ENCODE peak calls at places on chromosome 19, in seven cellular contexts. One of them, this sample, is unnamed.

GRCh38 chr19:49196527-49197240 is 39.1 kb downstream of the TRPM4 start:
- DNase-seq in Daoy: no peak
- DNase-seq in iris pigment epithelial cell: no peak
- DNase-seq in activated CD8-positive, alpha-beta T cell treated with anti-CD3 and anti-CD28 coated beads for 36 hours: no peak
- DNase-seq in activated CD4-positive, alpha-beta T cell treated with anti-CD3 and anti-CD28 coated beads, Interleukin-2, amount 50 U/mL, for 1 hour: no peak
- DNase-seq in D341Med: no peak
- DNase-seq in upper lobe of right lung: no peak
- DNase-seq in this sample: no peak

GRCh38 chr19:56096665-56097064 is 24.4 kb downstream of the ZNF787 start:
- DNase-seq in iris pigment epithelial cell: no peak
- DNase-seq in activated CD4-positive, alpha-beta T cell treated with anti-CD3 and anti-CD28 coated beads, Interleukin-2, amount 50 U/mL, for 1 hour: no peak
- DNase-seq in D341Med: no peak
- DNase-seq in Daoy: no peak
- DNase-seq in upper lobe of right lung: no peak
- DNase-seq in activated CD8-positive, alpha-beta T cell treated with anti-CD3 and anti-CD28 coated beads for 36 hours: no peak
- DNase-seq in this sample: no peak

GRCh38 chr19:13401388-13401787 is 104.9 kb downstream of the CACNA1A start:
- DNase-seq in D341Med: no peak
- DNase-seq in Daoy: peak
- DNase-seq in upper lobe of right lung: no peak
- DNase-seq in activated CD8-positive, alpha-beta T cell treated with anti-CD3 and anti-CD28 coated beads for 36 hours: peak
- DNase-seq in iris pigment epithelial cell: peak
- DNase-seq in activated CD4-positive, alpha-beta T cell treated with anti-CD3 and anti-CD28 coated beads, Interleukin-2, amount 50 U/mL, for 1 hour: no peak
- DNase-seq in this sample: no peak

GRCh38 chr19:2332341-2333026 is 4.0 kb downstream of the SPPL2B start:
- DNase-seq in upper lobe of right lung: no peak
- DNase-seq in activated CD4-positive, alpha-beta T cell treated with anti-CD3 and anti-CD28 coated beads, Interleukin-2, amount 50 U/mL, for 1 hour: peak
- DNase-seq in iris pigment epithelial cell: no peak
- DNase-seq in activated CD8-positive, alpha-beta T cell treated with anti-CD3 and anti-CD28 coated beads for 36 hours: peak
- DNase-seq in Daoy: no peak
- DNase-seq in D341Med: peak
- DNase-seq in this sample: no peak

GRCh38 chr19:51702754-51703654 is 9.9 kb downstream of the SPACA6 start:
- DNase-seq in Daoy: no peak
- DNase-seq in activated CD8-positive, alpha-beta T cell treated with anti-CD3 and anti-CD28 coated beads for 36 hours: no peak
- DNase-seq in activated CD4-positive, alpha-beta T cell treated with anti-CD3 and anti-CD28 coated beads, Interleukin-2, amount 50 U/mL, for 1 hour: no peak
- DNase-seq in iris pigment epithelial cell: no peak
- DNase-seq in D341Med: no peak
- DNase-seq in upper lobe of right lung: peak
- DNase-seq in this sample: no peak

GRCh38 chr19:16330368-16330801 is 5.8 kb downstream of the KLF2 start:
- DNase-seq in upper lobe of right lung: peak
- DNase-seq in D341Med: peak
- DNase-seq in Daoy: peak
- DNase-seq in activated CD8-positive, alpha-beta T cell treated with anti-CD3 and anti-CD28 coated beads for 36 hours: peak
- DNase-seq in activated CD4-positive, alpha-beta T cell treated with anti-CD3 and anti-CD28 coated beads, Interleukin-2, amount 50 U/mL, for 1 hour: peak
- DNase-seq in iris pigment epithelial cell: peak
- DNase-seq in this sample: peak

GRCh38 chr19:29850482-29850881 is 38.7 kb downstream of the CCNE1 start:
- DNase-seq in activated CD8-positive, alpha-beta T cell treated with anti-CD3 and anti-CD28 coated beads for 36 hours: no peak
- DNase-seq in iris pigment epithelial cell: no peak
- DNase-seq in activated CD4-positive, alpha-beta T cell treated with anti-CD3 and anti-CD28 coated beads, Interleukin-2, amount 50 U/mL, for 1 hour: no peak
- DNase-seq in D341Med: no peak
- DNase-seq in upper lobe of right lung: no peak
- DNase-seq in Daoy: no peak
- DNase-seq in this sample: no peak

GRCh38 chr19:13013649-13014048 is 18.4 kb downstream of the NFIX start:
- DNase-seq in activated CD4-positive, alpha-beta T cell treated with anti-CD3 and anti-CD28 coated beads, Interleukin-2, amount 50 U/mL, for 1 hour: no peak
- DNase-seq in activated CD8-positive, alpha-beta T cell treated with anti-CD3 and anti-CD28 coated beads for 36 hours: no peak
- DNase-seq in iris pigment epithelial cell: no peak
- DNase-seq in D341Med: no peak
- DNase-seq in upper lobe of right lung: no peak
- DNase-seq in Daoy: no peak
- DNase-seq in this sample: no peak

GRCh38 chr19:2618611-2619010 is 83.9 kb downstream of the GNG7 start:
- DNase-seq in iris pigment epithelial cell: peak
- DNase-seq in D341Med: no peak
- DNase-seq in activated CD8-positive, alpha-beta T cell treated with anti-CD3 and anti-CD28 coated beads for 36 hours: peak
- DNase-seq in upper lobe of right lung: peak
- DNase-seq in Daoy: peak
- DNase-seq in activated CD4-positive, alpha-beta T cell treated with anti-CD3 and anti-CD28 coated beads, Interleukin-2, amount 50 U/mL, for 1 hour: peak
- DNase-seq in this sample: peak

GRCh38 chr19:30815889-30816580 is 443.9 kb downstream of the ZNF536 start:
- DNase-seq in D341Med: no peak
- DNase-seq in iris pigment epithelial cell: no peak
- DNase-seq in activated CD4-positive, alpha-beta T cell treated with anti-CD3 and anti-CD28 coated beads, Interleukin-2, amount 50 U/mL, for 1 hour: no peak
- DNase-seq in upper lobe of right lung: no peak
- DNase-seq in Daoy: no peak
- DNase-seq in activated CD8-positive, alpha-beta T cell treated with anti-CD3 and anti-CD28 coated beads for 36 hours: no peak
- DNase-seq in this sample: no peak

GRCh38 chr19:45428385-45429231 is 4.9 kb upstream of the ERCC1 start:
- DNase-seq in Daoy: peak
- DNase-seq in upper lobe of right lung: no peak
- DNase-seq in activated CD8-positive, alpha-beta T cell treated with anti-CD3 and anti-CD28 coated beads for 36 hours: peak
- DNase-seq in D341Med: peak
- DNase-seq in iris pigment epithelial cell: no peak
- DNase-seq in activated CD4-positive, alpha-beta T cell treated with anti-CD3 and anti-CD28 coated beads, Interleukin-2, amount 50 U/mL, for 1 hour: no peak
- DNase-seq in this sample: peak

GRCh38 chr19:30864460-30865215 is 484.6 kb downstream of the TSHZ3 start:
- DNase-seq in activated CD8-positive, alpha-beta T cell treated with anti-CD3 and anti-CD28 coated beads for 36 hours: peak
- DNase-seq in Daoy: no peak
- DNase-seq in iris pigment epithelial cell: no peak
- DNase-seq in D341Med: no peak
- DNase-seq in upper lobe of right lung: no peak
- DNase-seq in activated CD4-positive, alpha-beta T cell treated with anti-CD3 and anti-CD28 coated beads, Interleukin-2, amount 50 U/mL, for 1 hour: no peak
- DNase-seq in this sample: no peak

This sample was measured in stimulated activated effector memory CD8-positive, alpha-beta T cell treated with anti-CD3 and anti-CD28 coated beads, Interleukin-12 subunit alpha, Interleukin-12 subunit beta, amount 100 ng/mL, for 72 hours.